ENCODE peak calls at places on chromosomes 2 and 18, in seven cellular contexts. I is PC-9, F is AG04450, L is SK-N-SH, D is K562, C is lower lobe of right lung, S is left ventricle myocardium inferior. R is an unnamed sample. For H3K27me3, the result is how much of the 10 kb centered on the place peaks cover.

GRCh38 chr2:217160978-217161973 is 301.4 kb upstream of the TNP1 start:
- DNase-seq in I (no peak), F (no peak), L (no peak), D (no peak), C (no peak), S (no peak), R (no peak)

GRCh38 chr2:197137234-197137633 is 173.3 kb downstream of the ANKRD44 start:
- DNase-seq in I (no peak), F (no peak), L (no peak), D (no peak), C (no peak), S (no peak), R (no peak)

GRCh38 chr18:25465152-25465790 is 113.3 kb upstream of the ZNF521 start:
- DNase-seq in I (no peak), F (no peak), L (no peak), D (no peak), C (no peak), S (no peak), R (no peak)

GRCh38 chr2:68556384-68556783 is 87.0 kb upstream of the PROKR1 start:
- DNase-seq in I (no peak), F (no peak), L (no peak), D (no peak), C (no peak), S (no peak), R (no peak)

GRCh38 chr2:96122391-96122790 is 6.0 kb upstream of the ADRA2B start:
- DNase-seq in I (no peak), F (no peak), L (no peak), D (no peak), C (no peak), S (no peak), R (no peak)

GRCh38 chr2:238242731-238243495 is 3.1 kb upstream of the HES6 start:
- DNase-seq in I (no peak), F (no peak), L (peak), D (no peak), C (no peak), S (peak), R (no peak)

GRCh38 chr2:157596992-157597681 is 31.5 kb downstream of the ACVR1C start:
- DNase-seq in I (no peak), F (no peak), L (peak), D (peak), C (peak), S (peak), R (no peak)

GRCh38 chr18:37392648-37393047 is 172.9 kb downstream of the CELF4 start:
- DNase-seq in I (no peak), F (no peak), L (no peak), D (no peak), C (no peak), S (no peak), R (no peak)

GRCh38 chr18:23313379-23313778 is 139.7 kb upstream of the RIOK3 start:
- DNase-seq in I (no peak), F (no peak), L (no peak), D (no peak), C (no peak), S (no peak), R (no peak)

GRCh38 chr18:72181241-72181764 is 362.8 kb downstream of the CBLN2 start:
- DNase-seq in I (no peak), F (no peak), L (no peak), D (no peak), C (no peak), S (no peak), R (no peak)

GRCh38 chr2:32611366-32611765 is 16.5 kb upstream of the TTC27 start:
- DNase-seq in I (no peak), F (no peak), L (no peak), D (peak), C (no peak), S (no peak), R (no peak)

GRCh38 chr2:221428896-221429295 is 143.2 kb downstream of the EPHA4 start:
- DNase-seq in I (no peak), F (no peak), L (no peak), D (no peak), C (no peak), S (no peak), R (no peak)

GRCh38 chr18:23719634-23720201 is 30.5 kb downstream of the LAMA3 start:
- DNase-seq in I (peak), F (peak), L (no peak), D (peak), C (no peak), S (no peak), R (peak)

GRCh38 chr2:86417961-86418360 is 23.2 kb upstream of the KDM3A start:
- DNase-seq in I (peak), F (no peak), L (no peak), D (no peak), C (no peak), S (no peak), R (no peak)

GRCh38 chr2:231359484-231359883 is 36.0 kb upstream of the B3GNT7 start:
- DNase-seq in I (no peak), F (no peak), L (no peak), D (no peak), C (peak), S (no peak), R (no peak)

GRCh38 chr18:56248613-56249235 is 389.7 kb downstream of the TXNL1 start:
- DNase-seq in I (no peak), F (no peak), L (no peak), D (no peak), C (no peak), S (no peak), R (no peak)

GRCh38 chr2:120661551-120661950 is 74.1 kb upstream of the GLI2 start:
- DNase-seq in I (no peak), F (no peak), L (no peak), D (no peak), C (no peak), S (peak), R (peak)

GRCh38 chr18:59900222-59901128 is 679 bp downstream of the PMAIP1 start:
- DNase-seq in I (peak), F (no peak), L (peak), D (peak), C (peak), S (peak), R (no peak)

GRCh38 chr2:188628989-188629889 is 337.6 kb downstream of the GULP1 start:
- DNase-seq in I (peak), F (no peak), L (no peak), D (no peak), C (no peak), S (no peak), R (no peak)

GRCh38 chr2:35468271-35468670 is 887.3 kb upstream of the CRIM1 start:
- DNase-seq in I (no peak), F (no peak), L (no peak), D (no peak), C (no peak), S (no peak), R (no peak)

GRCh38 chr2:204074434-204074833 is 137.9 kb downstream of the ICOS start:
- DNase-seq in I (no peak), F (no peak), L (peak), D (no peak), C (no peak), S (no peak), R (no peak)

GRCh38 chr2:120669121-120669952 is 66.3 kb upstream of the GLI2 start:
- DNase-seq in I (peak), F (no peak), L (peak), D (no peak), C (peak), S (no peak), R (no peak)

GRCh38 chr2:240714747-240715725 is 23.4 kb downstream of the AQP12A start:
- DNase-seq in I (no peak), F (no peak), L (no peak), D (no peak), C (no peak), S (no peak), R (no peak)

GRCh38 chr18:58359226-58360019 is 269.5 kb downstream of the ALPK2 start:
- DNase-seq in I (no peak), F (no peak), L (no peak), D (no peak), C (no peak), S (no peak), R (no peak)

GRCh38 chr2:219437141-219437540 is 2.5 kb downstream of the SPEG start:
- DNase-seq in I (no peak), F (no peak), L (no peak), D (no peak), C (no peak), S (no peak), R (no peak)

GRCh38 chr18:36629836-36630235 is 199.0 kb downstream of the TPGS2 start:
- DNase-seq in I (no peak), F (no peak), L (no peak), D (no peak), C (no peak), S (no peak), R (no peak)

GRCh38 chr2:239532859-239533258 is 132.0 kb upstream of the HDAC4 start:
- DNase-seq in I (no peak), F (no peak), L (no peak), D (no peak), C (no peak), S (no peak), R (no peak)

GRCh38 chr2:151033454-151034248 is 228.0 kb downstream of the RBM43 start:
- DNase-seq in I (no peak), F (no peak), L (no peak), D (no peak), C (no peak), S (no peak), R (no peak)

GRCh38 chr2:227614246-227614645 is 394 bp downstream of the SCYGR3 start:
- DNase-seq in I (no peak), F (no peak), L (no peak), D (no peak), C (no peak), S (no peak), R (no peak)

GRCh38 chr2:241762933-241763369 is 13.7 kb upstream of the GAL3ST2 start:
- DNase-seq in I (no peak), F (no peak), L (peak), D (peak), C (no peak), S (peak), R (no peak)

GRCh38 chr2:68482296-68482695 is 14.9 kb downstream of the APLF start:
- DNase-seq in I (no peak), F (no peak), L (no peak), D (no peak), C (no peak), S (no peak), R (no peak)

GRCh38 chr2:51612387-51612786 is 580.5 kb upstream of the NRXN1 start:
- DNase-seq in I (no peak), F (no peak), L (no peak), D (no peak), C (no peak), S (no peak), R (no peak)

GRCh38 chr18:64742898-64743297 is 594.0 kb upstream of the LINC00305 start:
- DNase-seq in I (no peak), F (no peak), L (no peak), D (no peak), C (no peak), S (no peak), R (no peak)

GRCh38 chr18:808086-808485 is 4.0 kb downstream of the YES1 start:
- DNase-seq in I (no peak), F (peak), L (no peak), D (peak), C (no peak), S (no peak), R (no peak)

GRCh38 chr18:77271720-77272481 is 22.3 kb downstream of the GALR1 start:
- DNase-seq in I (no peak), F (no peak), L (no peak), D (no peak), C (no peak), S (no peak), R (no peak)

GRCh38 chr2:84214455-84214854 is 244.6 kb downstream of the SUCLG1 start:
- DNase-seq in I (no peak), F (no peak), L (no peak), D (no peak), C (no peak), S (no peak), R (no peak)

GRCh38 chr2:111032721-111033532 is 87.8 kb upstream of the BCL2L11 start:
- DNase-seq in I (peak), F (no peak), L (no peak), D (no peak), C (no peak), S (no peak), R (peak)

GRCh38 chr2:64442801-64443429 is 11.0 kb upstream of the LGALSL start:
- DNase-seq in I (no peak), F (no peak), L (no peak), D (no peak), C (no peak), S (no peak), R (no peak)

GRCh38 chr2:9548506-9548905 is 7.1 kb downstream of the ADAM17 start:
- DNase-seq in I (no peak), F (no peak), L (no peak), D (peak), C (no peak), S (no peak), R (no peak)

GRCh38 chr2:9545502-9545901 is 10.1 kb downstream of the ADAM17 start:
- DNase-seq in I (no peak), F (no peak), L (no peak), D (no peak), C (no peak), S (no peak), R (no peak)

GRCh38 chr2:9539530-9539929 is 16.1 kb downstream of the ADAM17 start:
- DNase-seq in I (no peak), F (no peak), L (no peak), D (no peak), C (no peak), S (no peak), R (no peak)

GRCh38 chr2:9547272-9547991 is 8.2 kb downstream of the ADAM17 start:
- DNase-seq in I (no peak), F (no peak), L (no peak), D (no peak), C (no peak), S (no peak), R (no peak)

GRCh38 chr2:9543557-9543956 is 12.1 kb downstream of the ADAM17 start:
- DNase-seq in I (no peak), F (no peak), L (no peak), D (no peak), C (no peak), S (no peak), R (no peak)
- H3K27ac ChIP-seq in I (no peak), F (no peak), L (no peak), D (no peak), C (no peak), S (no peak), R (no peak)

GRCh38 chr2:70892750-70893149 is 43.0 kb upstream of the ATP6V1B1 start:
- DNase-seq in I (no peak), F (no peak), L (no peak), D (no peak), C (no peak), S (no peak), R (no peak)

GRCh38 chr2:70891572-70892356 is 43.9 kb upstream of the ATP6V1B1 start:
- DNase-seq in I (no peak), F (no peak), L (no peak), D (no peak), C (no peak), S (no peak), R (peak)

GRCh38 chr2:70895249-70895648 is 40.5 kb upstream of the ATP6V1B1 start:
- DNase-seq in I (no peak), F (no peak), L (peak), D (no peak), C (no peak), S (no peak), R (peak)

GRCh38 chr2:70894765-70895164 is 40.9 kb upstream of the ATP6V1B1 start:
- DNase-seq in I (no peak), F (no peak), L (peak), D (no peak), C (no peak), S (no peak), R (peak)

DNA sequence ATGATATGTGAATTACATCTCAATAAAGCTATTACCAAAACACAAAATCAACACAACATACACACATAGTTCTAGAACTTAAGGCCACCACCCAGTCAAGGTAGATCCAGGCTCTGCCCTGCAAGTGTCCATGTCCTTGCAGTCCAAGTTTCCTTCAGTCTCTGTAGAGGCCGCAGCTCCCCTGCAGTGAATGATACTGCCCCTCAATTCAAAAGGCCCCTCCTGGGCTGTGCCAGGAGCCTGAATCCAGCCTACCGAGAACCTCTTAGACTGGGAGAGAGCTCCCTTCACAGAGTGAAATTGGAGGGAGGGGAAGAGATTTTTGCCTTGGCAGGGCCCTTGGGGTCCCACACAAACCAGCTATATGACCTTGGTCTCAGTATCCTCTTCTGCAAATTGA is 42.5 kb upstream of the ATP6V1B1 start:
- DNase-seq in I (no peak), F (no peak), L (no peak), D (no peak), C (no peak), S (no peak), R (no peak)
- H3K27me3 ChIP-seq in I (half or more), F (half or more), L (under half), D (half or more), C (half or more), S (half or more), R (under half)

GRCh38 chr2:112118148-112118547 is 20.0 kb upstream of the FBLN7 start:
- DNase-seq in I (no peak), F (no peak), L (no peak), D (no peak), C (no peak), S (no peak), R (no peak)
- TF ChIP-seq CTCF in I (no peak), F (peak), L (peak), D (no peak), C (no peak), S (no peak), R (no peak)

GRCh38 chr2:236767951-236768350 is 198.3 kb downstream of the ACKR3 start:
- DNase-seq in I (no peak), F (no peak), L (no peak), D (no peak), C (peak), S (no peak), R (no peak)
- H3K27ac ChIP-seq in I (no peak), F (no peak), L (no peak), D (no peak), C (no peak), S (no peak), R (no peak)

GRCh38 chr2:73980566-73980965 is 4.1 kb upstream of the TET3 start:
- DNase-seq in I (no peak), F (no peak), L (no peak), D (no peak), C (no peak), S (no peak), R (no peak)

GRCh38 chr2:73977466-73977865 is 7.2 kb upstream of the TET3 start:
- DNase-seq in I (no peak), F (no peak), L (no peak), D (no peak), C (no peak), S (no peak), R (no peak)

GRCh38 chr2:73976803-73977202 is 7.9 kb upstream of the TET3 start:
- DNase-seq in I (no peak), F (no peak), L (no peak), D (no peak), C (no peak), S (no peak), R (no peak)

GRCh38 chr2:73979686-73980085 is 5.0 kb upstream of the TET3 start:
- DNase-seq in I (peak), F (peak), L (no peak), D (no peak), C (no peak), S (no peak), R (no peak)

GRCh38 chr2:73979021-73979420 is 5.7 kb upstream of the TET3 start:
- DNase-seq in I (no peak), F (no peak), L (no peak), D (no peak), C (no peak), S (no peak), R (no peak)
- H3K27me3 ChIP-seq in I (under half), F (under half), L (under half), D (under half), C (under half), S (under half), R (under half)

DNA sequence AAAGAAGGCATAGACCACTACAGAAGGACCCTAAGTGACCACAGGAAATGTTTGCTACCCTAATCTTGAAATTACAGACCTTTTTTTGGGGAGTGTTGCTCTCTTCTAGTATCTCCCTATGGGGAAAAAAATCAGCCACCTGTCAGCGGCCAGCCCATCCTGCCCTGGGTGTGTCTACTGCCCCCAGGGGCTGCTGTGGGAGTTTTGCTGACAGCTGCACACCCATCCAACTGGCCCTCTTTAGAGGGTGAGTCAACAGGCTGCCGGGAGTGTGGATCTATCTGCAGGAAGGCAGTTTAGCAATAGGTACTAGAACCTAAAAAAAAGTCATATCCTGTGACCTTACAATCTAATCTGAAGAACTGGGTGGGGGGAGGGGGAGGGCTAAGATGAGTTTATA is 796 bp upstream of the DYSF start:
- DNase-seq in I (peak), F (no peak), L (no peak), D (peak), C (no peak), S (peak), R (no peak)
- TF ChIP-seq CTCF in I (peak), F (no peak), L (no peak), D (peak), C (no peak), S (peak), R (no peak)

DNA sequence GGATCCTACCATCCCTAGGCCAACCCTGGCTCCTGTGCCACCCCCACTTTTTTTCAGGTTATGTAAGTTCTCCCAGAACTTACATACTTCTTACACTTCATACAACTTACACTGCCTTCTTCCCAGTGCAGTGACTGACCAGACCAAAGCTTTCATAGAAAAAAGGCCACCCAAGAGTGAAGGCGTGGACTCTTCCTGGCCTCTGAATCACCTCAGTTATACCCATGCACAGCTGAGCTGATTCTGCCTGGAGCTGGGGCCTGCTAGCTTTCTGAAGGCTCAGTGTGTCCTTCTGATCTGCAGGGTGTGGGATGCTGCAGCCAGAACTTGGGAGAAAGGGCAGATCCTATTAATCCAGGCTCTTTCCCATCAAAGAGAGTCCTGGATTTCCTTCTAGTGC is 216.1 kb downstream of the TTC32 start:
- DNase-seq in I (peak), F (no peak), L (no peak), D (no peak), C (no peak), S (no peak), R (no peak)
- H3K27ac ChIP-seq in I (no peak), F (no peak), L (no peak), D (no peak), C (no peak), S (no peak), R (no peak)

R was measured in right atrium auricular region.